ENCODE peak calls at places on chromosome 9, in four cellular contexts. D, F, B and A are unnamed samples.

GRCh38 chr9:79060726-79061125 is 511.0 kb upstream of the TLE4 start:
- DNase-seq in D (no peak), F (no peak), B (no peak), A (no peak)

GRCh38 chr9:16925426-16925825 is 55.0 kb upstream of the BNC2 start:
- DNase-seq in D (no peak), F (no peak), B (no peak), A (no peak)

GRCh38 chr9:88024896-88025295 is 50.6 kb upstream of the CDK20 start:
- DNase-seq in D (no peak), F (no peak), B (no peak), A (no peak)

GRCh38 chr9:131635285-131635684 is 90.0 kb downstream of the PRRT1B start:
- DNase-seq in D (peak), F (peak), B (peak), A (peak)

GRCh38 chr9:69671291-69671903 is 774 bp downstream of the APBA1 start:
- DNase-seq in D (peak), F (no peak), B (no peak), A (no peak)

GRCh38 chr9:105138306-105138801 is 106.1 kb upstream of the SLC44A1 start:
- DNase-seq in D (no peak), F (no peak), B (no peak), A (no peak)

GRCh38 chr9:37840560-37841194 is 40.1 kb downstream of the DCAF10 start:
- DNase-seq in D (no peak), F (no peak), B (no peak), A (no peak)

GRCh38 chr9:38707885-38708640 is 11.9 kb downstream of the FAM240B start:
- DNase-seq in D (no peak), F (no peak), B (no peak), A (no peak)

GRCh38 chr9:10443805-10444204 is 169.0 kb downstream of the PTPRD start:
- DNase-seq in D (no peak), F (no peak), B (no peak), A (peak)

GRCh38 chr9:96382175-96382574 is 1.3 kb downstream of the SLC35D2 start:
- DNase-seq in D (no peak), F (no peak), B (no peak), A (no peak)

GRCh38 chr9:18442629-18443491 is 31.1 kb upstream of the ADAMTSL1 start:
- DNase-seq in D (peak), F (peak), B (peak), A (peak)

GRCh38 chr9:130193531-130194405 is 21.6 kb downstream of the NCS1 start:
- DNase-seq in D (no peak), F (no peak), B (no peak), A (no peak)

GRCh38 chr9:129849901-129850300 is 14.6 kb downstream of the USP20 start:
- DNase-seq in D (no peak), F (no peak), B (no peak), A (no peak)

GRCh38 chr9:70479880-70480291 is 65.4 kb upstream of the KLF9 start:
- DNase-seq in D (no peak), F (no peak), B (no peak), A (no peak)

GRCh38 chr9:79611091-79611614 is 39.4 kb downstream of the TLE4 start:
- DNase-seq in D (no peak), F (no peak), B (no peak), A (no peak)

GRCh38 chr9:2874001-2874750 is 30.3 kb upstream of the PUM3 start:
- DNase-seq in D (no peak), F (no peak), B (no peak), A (no peak)

GRCh38 chr9:136012651-136013050 is 51.5 kb upstream of the UBAC1 start:
- DNase-seq in D (no peak), F (peak), B (no peak), A (no peak)

GRCh38 chr9:130912932-130913598 is 16.5 kb upstream of the QRFP start:
- DNase-seq in D (no peak), F (no peak), B (no peak), A (no peak)

GRCh38 chr9:37324261-37324683 is 98.2 kb upstream of the GRHPR start:
- DNase-seq in D (no peak), F (no peak), B (no peak), A (peak)

GRCh38 chr9:133519693-133520092 is 5.1 kb downstream of the MYMK start:
- DNase-seq in D (no peak), F (no peak), B (no peak), A (no peak)

GRCh38 chr9:96137666-96138429 is 164.1 kb downstream of the HSD17B3 start:
- DNase-seq in D (no peak), F (no peak), B (no peak), A (no peak)